ENCODE peak calls at places on chromosomes 2 and 18, in four cellular contexts. M, I, O and B are unnamed samples.
A peak's percentile ranks its signal among the peaks of the same experiment; 100 is the strongest.

GRCh38 chr2:96769816-96770215 is 9.1 kb downstream of the CNNM4 start:
- DNase-seq in I (no peak), M (no peak), O (peak; percentile 30), B (no peak)

GRCh38 chr2:214410918-214411554 is at the start of gene VWC2L:
- DNase-seq in O (peak; percentile 37), M (peak; percentile 82), I (peak; percentile 1), B (peak; percentile 65)

GRCh38 chr2:237542001-237542704 is 24.2 kb upstream of the PRLH start:
- DNase-seq in I (no peak), O (no peak), M (no peak), B (no peak)

GRCh38 chr2:174699993-174700766 is 64.1 kb downstream of the CHRNA1 start:
- DNase-seq in M (peak; percentile 28), O (no peak), I (peak; percentile 65), B (peak; percentile 63)

GRCh38 chr2:20584637-20585321 is 66.1 kb downstream of the HS1BP3 start:
- DNase-seq in M (peak; percentile 86), O (peak; percentile 47), I (peak; percentile 70), B (peak; percentile 96)

GRCh38 chr18:46070683-46071614 is 1.1 kb downstream of the PSTPIP2 start:
- DNase-seq in I (no peak), M (no peak), O (no peak), B (no peak)

GRCh38 chr18:49955263-49955662 is 141.9 kb upstream of the ACAA2 start:
- DNase-seq in M (no peak), O (no peak), I (no peak), B (no peak)

GRCh38 chr2:103179800-103180199 is 418.0 kb downstream of the TMEM182 start:
- DNase-seq in I (no peak), M (no peak), O (no peak), B (no peak)

GRCh38 chr2:78411284-78411683 is 614.2 kb upstream of the REG3G start:
- DNase-seq in O (no peak), I (no peak), M (no peak), B (no peak)

GRCh38 chr2:231940795-231941194 is 14.6 kb upstream of the NPPC start:
- DNase-seq in M (no peak), O (peak; percentile 22), I (no peak), B (no peak)

GRCh38 chr18:2627821-2628276 is 27.7 kb upstream of the SMCHD1 start:
- DNase-seq in I (no peak), M (no peak), O (no peak), B (peak; percentile 61)

GRCh38 chr2:145043399-145043834 is 523.5 kb upstream of the ZEB2 start:
- DNase-seq in M (no peak), O (no peak), I (no peak), B (no peak)

GRCh38 chr2:38115216-38116012 is 39.5 kb upstream of the CYP1B1 start:
- DNase-seq in O (peak; percentile 86), I (peak; percentile 88), M (peak; percentile 89), B (peak; percentile 81)

GRCh38 chr18:3793545-3793944 is 343.6 kb downstream of the TGIF1 start:
- DNase-seq in O (no peak), I (no peak), M (no peak), B (peak; percentile 91)

GRCh38 chr2:241617431-241618154 is 19.4 kb downstream of the THAP4 start:
- DNase-seq in I (no peak), M (no peak), O (no peak), B (no peak)

GRCh38 chr2:21772624-21773023 is 648.9 kb downstream of the TDRD15 start:
- DNase-seq in I (no peak), O (no peak), M (no peak), B (peak; percentile 27)

GRCh38 chr2:165369131-165369935 is 100.2 kb upstream of the CSRNP3 start:
- DNase-seq in M (peak; percentile 69), O (peak; percentile 56), I (no peak), B (peak; percentile 2)

GRCh38 chr18:56987236-56987635 is 159.7 kb upstream of the BOD1L2 start:
- DNase-seq in M (no peak), I (no peak), O (no peak), B (no peak)

GRCh38 chr18:75212626-75213110 is 2.1 kb downstream of the TSHZ1 start:
- DNase-seq in M (no peak), O (no peak), I (no peak), B (no peak)

GRCh38 chr2:162473-163135 is 101.2 kb downstream of the SH3YL1 start:
- DNase-seq in I (no peak), O (no peak), M (no peak), B (no peak)

GRCh38 chr2:85737481-85737880 is 16.3 kb upstream of the ATOH8 start:
- DNase-seq in O (peak; percentile 59), M (no peak), I (no peak), B (peak; percentile 96)

GRCh38 chr2:165891943-165892342 is 61.6 kb downstream of the TTC21B start:
- DNase-seq in M (no peak), O (no peak), I (no peak), B (peak; percentile 27)

GRCh38 chr18:26909599-26910290 is 44.2 kb upstream of the AQP4 start:
- DNase-seq in I (no peak), O (no peak), M (no peak), B (no peak)

GRCh38 chr2:196486145-196486544 is 153.4 kb upstream of the CCDC150 start:
- DNase-seq in M (no peak), O (no peak), I (no peak), B (peak; percentile 31)

GRCh38 chr2:100750143-100750542 is 69.8 kb upstream of the NPAS2 start:
- DNase-seq in I (no peak), O (no peak), M (no peak), B (no peak)

GRCh38 chr2:128735296-128735960 is 416.8 kb upstream of the HS6ST1 start:
- DNase-seq in I (no peak), M (no peak), O (no peak), B (no peak)

GRCh38 chr2:19287324-19287723 is 71.1 kb downstream of the OSR1 start:
- DNase-seq in O (no peak), I (no peak), M (no peak), B (no peak)

GRCh38 chr18:63775166-63775730 is at the start of gene SERPINB7:
- DNase-seq in M (no peak), I (peak; percentile 4), O (no peak), B (peak; percentile 93)

GRCh38 chr2:54336977-54337255 is 80.9 kb upstream of the TSPYL6 start:
- DNase-seq in M (no peak), I (no peak), O (no peak), B (no peak)

GRCh38 chr18:11980148-11980554 is 1.2 kb upstream of the IMPA2 start:
- DNase-seq in I (peak; percentile 20), O (no peak), M (no peak), B (peak; percentile 57)

GRCh38 chr2:69565431-69565839 is 78.1 kb downstream of the AAK1 start:
- DNase-seq in I (peak; percentile 50), M (peak; percentile 67), O (peak; percentile 57), B (peak; percentile 40)

GRCh38 chr2:241882090-241882625 is 12.6 kb downstream of the RTP5 start:
- DNase-seq in I (no peak), M (peak; percentile 41), O (peak; percentile 44), B (peak; percentile 29)

GRCh38 chr2:238839428-238839827 is 8.5 kb upstream of the TWIST2 start:
- DNase-seq in I (no peak), M (no peak), O (no peak), B (no peak)

GRCh38 chr2:119338826-119339561 is 27.6 kb downstream of the C2orf76 start:
- DNase-seq in O (no peak), M (no peak), I (no peak), B (no peak)

GRCh38 chr2:119333833-119334232 is 32.8 kb downstream of the C2orf76 start:
- DNase-seq in I (no peak), O (no peak), M (no peak), B (no peak)

GRCh38 chr2:119338282-119338681 is 28.4 kb downstream of the C2orf76 start:
- DNase-seq in I (no peak), M (no peak), O (no peak), B (no peak)

GRCh38 chr2:119339562-119339923 is 27.1 kb downstream of the C2orf76 start:
- DNase-seq in I (no peak), M (no peak), O (no peak), B (no peak)

DNA sequence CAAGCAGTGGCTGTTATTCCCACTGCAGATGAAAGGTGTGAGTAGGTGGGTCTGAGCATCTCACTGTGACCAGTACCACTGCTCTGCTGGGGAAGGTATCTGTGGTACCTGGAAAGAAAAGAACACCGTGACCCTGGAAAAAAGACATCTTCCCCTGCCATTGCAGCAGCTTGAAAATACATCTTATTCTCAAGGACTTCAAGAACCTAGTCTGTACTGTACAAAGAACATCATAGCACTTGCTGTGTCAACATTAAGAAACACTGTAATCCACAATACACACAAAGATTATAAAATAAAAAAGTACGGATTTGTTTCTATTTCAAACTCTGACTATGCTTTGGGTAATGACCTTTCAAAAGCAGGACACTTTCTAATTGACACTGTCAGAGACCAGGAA is 28.9 kb downstream of the C2orf76 start:
- DNase-seq in I (no peak), M (no peak), O (no peak), B (no peak)
- TF ChIP-seq CTCF in I (no peak), M (no peak), O (no peak), B (no peak)

DNA sequence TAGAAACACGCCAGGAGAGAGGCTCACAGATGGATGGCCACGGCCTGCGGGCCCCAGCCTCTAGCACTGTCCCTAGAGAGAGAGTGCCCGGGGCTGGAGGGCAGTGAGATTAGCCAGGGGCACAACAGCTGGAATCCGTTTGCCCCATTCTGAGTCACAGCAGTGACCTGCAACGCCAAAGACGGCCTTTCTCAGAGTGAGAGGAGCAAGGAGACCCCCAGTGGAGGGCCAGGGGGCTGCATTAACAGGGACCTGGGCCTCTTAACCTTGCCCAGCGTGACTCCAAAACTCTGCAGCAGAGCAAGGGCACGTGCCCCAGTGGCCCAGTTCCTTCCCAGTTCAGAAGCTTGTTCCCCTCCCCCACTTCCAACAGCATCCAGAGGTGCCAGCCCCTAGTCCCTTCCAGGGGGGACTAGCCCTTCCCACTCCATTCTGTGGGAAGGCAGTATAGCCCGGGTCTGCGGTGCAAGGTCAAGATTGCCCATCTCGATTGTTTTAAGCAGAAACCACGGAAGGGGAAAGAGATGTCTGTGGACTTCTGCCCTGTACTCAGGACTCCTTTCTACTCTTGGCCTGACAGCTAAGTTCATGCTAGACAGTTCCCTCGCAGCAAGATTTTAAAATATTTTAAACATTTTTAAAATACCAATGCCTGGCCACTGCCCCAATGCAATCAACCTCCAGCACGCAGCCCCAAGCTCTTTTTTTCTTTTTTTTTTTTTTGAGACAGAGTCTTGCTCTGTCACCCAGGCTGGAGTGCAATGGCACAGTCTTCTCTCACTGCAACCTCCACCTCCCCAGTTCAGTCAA is 50.9 kb upstream of the BIN1 start:
- DNase-seq in M (no peak), I (no peak), O (peak; percentile 20), B (no peak)
- TF ChIP-seq CTCF in M (no peak), I (no peak), O (no peak), B (no peak)

GRCh38 chr2:218367415-218368149 is 10.9 kb downstream of the CATIP start:
- DNase-seq in I (peak; percentile 78), O (peak; percentile 89), M (peak; percentile 91), B (peak; percentile 64)
- TF ChIP-seq CTCF in I (no peak), O (no peak), M (no peak), B (no peak)

DNA sequence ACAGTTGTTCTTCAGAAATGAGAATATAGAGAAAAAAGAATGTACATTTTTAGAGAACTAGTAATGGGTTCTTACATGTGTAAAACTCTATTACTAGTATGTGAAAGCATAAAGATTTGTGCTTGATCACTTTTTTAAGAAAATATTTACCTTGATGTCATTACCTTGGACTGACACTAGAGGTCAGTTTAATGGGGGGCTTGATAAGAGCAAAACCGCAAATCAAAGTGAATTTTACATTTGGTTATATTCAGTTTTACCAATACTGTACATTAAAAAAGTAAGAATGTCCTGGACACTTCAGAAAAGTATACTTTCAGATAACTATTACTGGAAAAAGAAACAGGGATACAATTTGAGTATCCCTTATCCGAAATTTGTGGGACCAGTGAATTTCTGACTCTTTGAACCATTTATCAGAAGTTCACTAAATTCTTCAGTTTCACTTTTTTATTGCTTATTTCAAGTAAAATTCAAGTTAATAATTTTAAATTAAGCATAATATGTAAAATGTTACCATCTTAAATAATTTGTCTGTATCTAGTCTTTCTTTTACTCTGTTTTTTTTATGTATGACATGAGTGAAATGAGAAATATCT is 1149.5 kb downstream of the DSC3 start:
- DNase-seq in M (no peak), I (no peak), O (no peak), B (peak; percentile 17)
- TF ChIP-seq CTCF in M (peak; percentile 79), I (peak; percentile 19), O (no peak), B (peak; percentile 55)